ENCODE peak calls at places on chromosomes 5 and 9, in nine cellular contexts. R is A673; N is A549; K is HCT116; I is CD4-positive, CD25-positive, alpha-beta regulatory T cell; C is mammary epithelial cell; B is Peyer's patch; F is CD4-positive, alpha-beta memory T cell; P is right lobe of liver. O is an unnamed sample.
A peak's percentile ranks its signal among the peaks of the same experiment; 100 is the strongest.

GRCh38 chr9:126599047-126599650 is 14.6 kb upstream of the LMX1B start:
- DNase-seq in R (no peak), N (no peak), K (no peak), I (no peak), C (no peak), B (no peak), F (no peak), P (no peak), O (no peak)

GRCh38 chr9:4081549-4081895 is 218.3 kb downstream of the GLIS3 start:
- DNase-seq in R (no peak), N (no peak), K (no peak), I (no peak), C (no peak), B (no peak), F (no peak), P (no peak), O (no peak)

GRCh38 chr5:107513337-107514125 is 157.2 kb downstream of the EFNA5 start:
- DNase-seq in R (no peak), N (no peak), K (no peak), I (no peak), C (peak; percentile 44), B (no peak), F (no peak), P (no peak), O (no peak)

GRCh38 chr5:149063017-149063687 is at the start of gene SH3TC2:
- DNase-seq in R (peak; percentile 76), N (peak; percentile 20), K (peak; percentile 72), I (no peak), C (peak; percentile 87), B (no peak), F (no peak), P (peak; percentile 53), O (no peak)

GRCh38 chr5:176364765-176365662 is at the start of gene ARL10:
- DNase-seq in R (peak; percentile 54), N (no peak), K (no peak), I (peak; percentile 54), C (no peak), B (peak; percentile 52), F (peak; percentile 52), P (no peak), O (peak; percentile 66)

GRCh38 chr9:129932303-129933151 is 97.3 kb downstream of the USP20 start:
- DNase-seq in R (no peak), N (no peak), K (no peak), I (no peak), C (no peak), B (no peak), F (no peak), P (no peak), O (no peak)

GRCh38 chr5:151570512-151571269 is 20.4 kb downstream of the FAT2 start:
- DNase-seq in R (no peak), N (no peak), K (peak; percentile 45), I (no peak), C (peak; percentile 77), B (no peak), F (no peak), P (no peak), O (no peak)

GRCh38 chr5:80139573-80139972 is 104.4 kb downstream of the THBS4 start:
- DNase-seq in R (no peak), N (no peak), K (no peak), I (no peak), C (no peak), B (no peak), F (no peak), P (no peak), O (no peak)

GRCh38 chr9:79104216-79104615 is 467.5 kb upstream of the TLE4 start:
- DNase-seq in R (no peak), N (no peak), K (no peak), I (no peak), C (no peak), B (no peak), F (no peak), P (no peak), O (no peak)

GRCh38 chr5:173907284-173907683 is 19.1 kb downstream of the CPEB4 start:
- DNase-seq in R (no peak), N (no peak), K (no peak), I (no peak), C (no peak), B (no peak), F (no peak), P (no peak), O (no peak)

GRCh38 chr9:131404581-131404980 is 10.7 kb downstream of the PRRC2B start:
- DNase-seq in R (no peak), N (no peak), K (no peak), I (no peak), C (no peak), B (no peak), F (no peak), P (no peak), O (no peak)

GRCh38 chr9:131403493-131403773 is 9.5 kb downstream of the PRRC2B start:
- DNase-seq in R (no peak), N (no peak), K (no peak), I (no peak), C (no peak), B (no peak), F (no peak), P (no peak), O (no peak)

GRCh38 chr9:131402073-131402472 is 8.2 kb downstream of the PRRC2B start:
- DNase-seq in R (no peak), N (peak; percentile 50), K (no peak), I (no peak), C (no peak), B (no peak), F (no peak), P (peak; percentile 27), O (no peak)

GRCh38 chr9:131404987-131405386 is 11.1 kb downstream of the PRRC2B start:
- DNase-seq in R (no peak), N (no peak), K (no peak), I (no peak), C (no peak), B (no peak), F (no peak), P (no peak), O (no peak)

DNA sequence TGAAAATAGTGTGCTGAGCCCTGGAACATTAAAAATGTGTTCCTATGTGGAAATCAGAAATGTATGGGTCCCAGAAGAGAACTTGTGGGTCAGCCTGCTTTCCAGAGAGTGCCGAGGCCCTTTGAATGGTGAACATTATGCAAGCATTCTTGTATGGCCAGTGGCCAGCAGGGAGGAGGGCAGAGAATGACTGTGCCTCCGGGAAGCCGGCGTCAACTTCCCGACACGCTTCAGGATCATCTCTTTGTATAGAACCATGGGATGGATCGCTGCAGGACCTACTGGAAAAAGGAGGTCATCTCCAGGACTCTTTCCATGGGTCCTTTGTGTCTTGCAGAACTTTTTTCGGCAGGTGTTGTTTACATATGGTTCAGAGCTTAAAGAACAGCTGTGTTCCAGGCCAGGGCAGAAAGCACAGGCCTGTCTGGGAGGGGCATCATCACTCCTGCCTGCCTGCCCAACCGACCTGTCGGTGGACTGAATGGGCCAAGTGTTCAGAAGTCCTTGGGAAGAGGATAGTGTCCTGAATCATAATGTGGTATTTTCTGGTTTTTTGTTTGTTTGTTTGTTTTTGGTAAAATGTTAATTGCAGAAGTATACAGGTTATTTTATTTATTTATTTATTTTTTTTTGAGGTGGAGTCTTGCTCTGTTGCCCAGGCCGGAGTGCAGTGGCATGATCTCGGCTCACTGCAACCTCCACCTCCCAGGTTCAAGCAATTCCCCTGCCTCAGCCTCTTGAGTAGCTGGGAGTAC is 9.0 kb downstream of the PRRC2B start:
- DNase-seq in R (no peak), N (peak; percentile 79), K (no peak), I (no peak), C (peak; percentile 79), B (peak; percentile 41), F (no peak), P (peak; percentile 88), O (peak; percentile 94)
- H3K4me3 ChIP-seq in R (no peak overlapping the region), N (peak overlapping the region; percentile 5), K (no peak overlapping the region), I (peak overlapping the region; percentile 11), C (no peak overlapping the region), B (no peak overlapping the region), F (no peak overlapping the region), P (peak overlapping the region; percentile 17), O (peak overlapping the region; percentile 26)

DNA sequence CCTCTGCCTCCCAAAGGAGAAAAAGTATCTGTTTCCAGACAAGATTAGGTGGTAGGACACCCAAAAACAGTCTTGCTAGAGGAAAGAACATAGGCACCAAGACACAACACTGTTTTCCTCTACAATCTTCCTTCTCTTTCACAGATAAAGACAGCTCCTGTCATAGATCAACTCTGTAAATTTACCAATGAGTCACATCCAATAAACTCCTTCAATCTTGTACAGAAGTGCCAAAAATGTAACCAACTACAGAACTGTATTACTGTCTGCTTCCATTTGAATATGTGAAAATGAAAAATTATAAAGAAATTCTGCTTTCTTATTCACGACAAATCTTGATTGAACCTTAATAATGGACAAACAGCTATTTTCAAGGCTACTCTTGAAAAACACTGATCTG is 286.9 kb downstream of the PLK2 start:
- DNase-seq in R (no peak), N (no peak), K (no peak), I (no peak), C (no peak), B (no peak), F (no peak), P (no peak), O (no peak)
- H3K4me1 ChIP-seq in R (no peaks in the 10 kb centered on the region), N (no peaks in the 10 kb centered on the region), K (no peaks in the 10 kb centered on the region), I (no peaks in the 10 kb centered on the region), C (no peaks in the 10 kb centered on the region), B (no peaks in the 10 kb centered on the region), F (no peaks in the 10 kb centered on the region), P (no peaks in the 10 kb centered on the region), O (no peaks in the 10 kb centered on the region)

DNA sequence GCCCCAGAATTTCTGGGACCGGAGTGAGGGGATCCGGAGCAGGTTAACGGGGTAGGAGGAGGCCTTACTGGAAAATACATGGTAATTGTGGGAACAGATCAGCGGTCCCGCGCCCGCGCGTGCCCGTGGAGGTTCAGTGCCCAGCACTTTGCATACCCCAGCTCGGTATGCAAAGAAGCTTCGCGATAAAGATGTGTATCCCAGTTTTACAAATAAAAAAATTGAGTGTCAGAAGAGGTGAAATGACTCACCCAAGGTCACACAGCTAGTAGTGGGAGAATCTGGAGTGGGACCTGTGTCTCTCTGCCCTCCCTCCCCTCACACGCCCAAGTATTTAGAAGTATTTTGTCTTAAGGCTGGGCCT is 965 bp downstream of the NEURL1B start:
- DNase-seq in R (no peak), N (no peak), K (no peak), I (no peak), C (no peak), B (no peak), F (no peak), P (no peak), O (no peak)
- H3K4me3 ChIP-seq in R (peak overlapping the region; percentile 74), N (peak overlapping the region; percentile 81), K (peak overlapping the region; percentile 58), I (no peak overlapping the region), C (peak overlapping the region; percentile 62), B (peak overlapping the region; percentile 61), F (no peak overlapping the region), P (peak overlapping the region; percentile 59), O (peak overlapping the region; percentile 92)

DNA sequence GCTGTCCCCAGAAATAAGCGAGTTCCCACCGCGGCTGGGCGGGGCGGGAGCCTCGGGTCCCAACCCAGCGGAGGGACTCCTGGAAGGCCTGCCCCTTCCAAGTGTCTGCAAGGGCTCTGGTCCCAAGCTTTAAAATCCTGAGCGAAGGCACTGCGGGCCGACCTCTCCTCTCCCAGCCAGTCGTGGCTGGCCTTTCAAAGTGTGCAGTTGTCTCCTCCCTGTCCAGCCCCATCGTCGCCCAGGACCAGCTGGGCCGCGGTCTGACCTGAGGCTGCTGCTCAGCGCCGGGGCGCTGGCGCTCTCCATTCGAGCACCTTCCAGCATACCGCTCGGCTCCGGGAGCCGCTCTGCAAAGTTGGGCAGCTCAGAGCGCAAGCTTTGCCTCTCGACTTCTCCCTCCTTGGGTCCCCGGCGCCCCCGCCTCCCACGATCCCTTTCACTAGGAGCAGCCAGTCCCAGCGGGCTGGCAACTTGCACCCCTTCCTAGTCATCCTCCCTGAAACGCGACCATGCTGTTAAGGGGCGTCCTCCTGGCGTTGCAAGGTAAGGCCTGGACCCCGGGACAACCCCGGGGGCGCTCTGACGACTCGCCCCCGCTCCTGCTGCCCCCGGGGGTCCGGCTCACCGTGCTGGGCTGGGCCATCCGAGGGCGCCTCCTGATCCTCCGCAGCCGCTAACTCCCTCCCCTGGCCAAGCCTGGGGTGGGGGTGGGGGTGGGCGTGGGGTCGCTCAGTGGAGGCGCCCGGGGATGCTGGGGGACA is at the start of gene MAMDC2:
- DNase-seq in R (no peak), N (no peak), K (no peak), I (no peak), C (peak; percentile 57), B (no peak), F (no peak), P (peak; percentile 57), O (peak; percentile 77)
- H3K4me1 ChIP-seq in R (no peaks in the 10 kb centered on the region), N (no peaks in the 10 kb centered on the region), K (peaks cover 11% of the 10 kb centered on the region), I (no peaks in the 10 kb centered on the region), C (peaks cover 59% of the 10 kb centered on the region), B (no peaks in the 10 kb centered on the region), F (no peaks in the 10 kb centered on the region), P (no peaks in the 10 kb centered on the region), O (peaks cover 55% of the 10 kb centered on the region)